ENCODE peak calls at places on chromosome 13, in six cellular contexts. J is psoas muscle, E is hepatocyte, Q is mesothelial cell of epicardium, V is GM10248, K is foreskin fibroblast. W is an unnamed sample.

GRCh38 chr13:47896111-47896510 is 105.0 kb downstream of the SUCLA2 start:
- DNase-seq in V (no peak), E (no peak), K (no peak), J (no peak), Q (no peak), W (no peak)

GRCh38 chr13:100269837-100270236 is 180.9 kb downstream of the PCCA start:
- DNase-seq in V (no peak), E (no peak), J (peak), Q (no peak), K (peak), W (no peak)

GRCh38 chr13:40983269-40983668 is 35.8 kb downstream of the ELF1 start:
- DNase-seq in K (no peak), Q (no peak), J (no peak), V (no peak), E (no peak), W (no peak)

GRCh38 chr13:80214521-80214941 is 126.4 kb downstream of the SPRY2 start:
- DNase-seq in E (peak), Q (no peak), J (no peak), K (peak), V (no peak), W (no peak)

GRCh38 chr13:70391678-70392077 is 283.4 kb upstream of the KLHL1 start:
- DNase-seq in Q (no peak), E (peak), V (no peak), J (no peak), K (no peak), W (no peak)

GRCh38 chr13:68170961-68171360 is 940.8 kb upstream of the PCDH9 start:
- DNase-seq in J (peak), V (no peak), Q (no peak), E (no peak), K (no peak), W (no peak)

GRCh38 chr13:39881887-39882286 is 226.4 kb downstream of the COG6 start:
- DNase-seq in Q (no peak), K (no peak), J (no peak), V (no peak), E (no peak), W (no peak)

GRCh38 chr13:48570225-48570828 is 37.4 kb upstream of the RCBTB2 start:
- DNase-seq in J (no peak), Q (no peak), E (no peak), K (no peak), V (no peak), W (no peak)

GRCh38 chr13:38045278-38046048 is 175.9 kb upstream of the TRPC4 start:
- DNase-seq in Q (no peak), E (peak), K (no peak), V (no peak), J (no peak), W (no peak)

GRCh38 chr13:108963846-108964600 is 334.6 kb downstream of the MYO16 start:
- DNase-seq in V (no peak), J (no peak), E (no peak), Q (no peak), K (peak), W (no peak)

GRCh38 chr13:101935828-101936227 is 466.0 kb downstream of the FGF14 start:
- DNase-seq in Q (no peak), K (no peak), V (no peak), J (no peak), E (no peak), W (no peak)

GRCh38 chr13:108409735-108410134 is 140.2 kb downstream of the TNFSF13B start:
- DNase-seq in E (no peak), K (no peak), Q (no peak), J (no peak), V (no peak), W (no peak)

GRCh38 chr13:23378009-23378632 is 55.4 kb downstream of the SACS start:
- DNase-seq in V (peak), K (peak), J (no peak), Q (no peak), E (peak), W (peak)

GRCh38 chr13:72290962-72291681 is 424.1 kb upstream of the DACH1 start:
- DNase-seq in K (peak), E (no peak), V (no peak), Q (no peak), J (no peak), W (no peak)

DNA sequence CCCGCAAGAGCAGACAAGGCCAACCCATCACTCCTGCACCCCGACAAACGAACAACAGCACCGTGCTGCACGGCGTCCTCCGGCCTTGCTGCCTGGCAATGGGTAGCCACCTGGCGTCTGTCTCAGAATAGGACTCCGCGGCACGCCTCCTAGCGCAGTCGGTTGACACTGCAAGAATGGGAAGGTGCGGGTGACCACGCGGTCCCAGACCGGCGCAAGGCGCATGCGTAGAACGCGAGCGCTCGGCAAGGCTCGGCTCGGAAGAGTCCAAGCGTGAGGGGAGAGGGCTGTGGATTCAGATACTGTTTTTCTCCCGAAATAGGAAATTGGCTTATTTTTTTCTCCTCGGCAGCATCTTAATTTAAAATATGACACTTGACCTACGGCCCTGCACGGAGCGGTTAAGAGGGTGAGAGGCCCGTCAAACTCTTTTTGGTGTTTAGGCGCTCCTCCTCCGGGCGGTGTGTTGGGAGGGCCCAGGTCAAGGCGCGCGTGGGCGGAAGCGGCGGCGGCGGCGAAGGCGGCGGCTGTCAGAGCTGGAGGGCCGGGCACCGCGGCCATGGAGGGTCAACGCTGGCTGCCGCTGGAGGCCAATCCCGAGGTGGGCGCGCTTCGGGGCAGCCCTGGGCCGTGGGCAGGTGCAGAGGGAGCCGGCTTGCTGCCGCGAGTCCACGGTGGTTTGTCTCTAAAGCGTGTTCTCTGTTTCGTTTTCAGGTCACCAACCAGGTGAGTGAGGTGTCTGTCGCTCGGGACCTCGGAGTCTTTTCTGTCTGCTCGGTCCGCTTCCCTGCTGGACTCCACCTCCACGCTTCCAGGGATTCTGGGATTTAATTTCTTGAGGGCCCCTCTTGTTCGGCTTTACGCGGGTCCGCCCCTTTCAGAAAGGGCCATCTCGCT is at the start of gene UCHL3:
- DNase-seq in E (peak), J (peak), V (peak), Q (peak), K (peak), W (peak)
- TF ChIP-seq CTCF in E (peak), J (peak), V (peak), Q (peak), K (peak), W (no peak)

DNA sequence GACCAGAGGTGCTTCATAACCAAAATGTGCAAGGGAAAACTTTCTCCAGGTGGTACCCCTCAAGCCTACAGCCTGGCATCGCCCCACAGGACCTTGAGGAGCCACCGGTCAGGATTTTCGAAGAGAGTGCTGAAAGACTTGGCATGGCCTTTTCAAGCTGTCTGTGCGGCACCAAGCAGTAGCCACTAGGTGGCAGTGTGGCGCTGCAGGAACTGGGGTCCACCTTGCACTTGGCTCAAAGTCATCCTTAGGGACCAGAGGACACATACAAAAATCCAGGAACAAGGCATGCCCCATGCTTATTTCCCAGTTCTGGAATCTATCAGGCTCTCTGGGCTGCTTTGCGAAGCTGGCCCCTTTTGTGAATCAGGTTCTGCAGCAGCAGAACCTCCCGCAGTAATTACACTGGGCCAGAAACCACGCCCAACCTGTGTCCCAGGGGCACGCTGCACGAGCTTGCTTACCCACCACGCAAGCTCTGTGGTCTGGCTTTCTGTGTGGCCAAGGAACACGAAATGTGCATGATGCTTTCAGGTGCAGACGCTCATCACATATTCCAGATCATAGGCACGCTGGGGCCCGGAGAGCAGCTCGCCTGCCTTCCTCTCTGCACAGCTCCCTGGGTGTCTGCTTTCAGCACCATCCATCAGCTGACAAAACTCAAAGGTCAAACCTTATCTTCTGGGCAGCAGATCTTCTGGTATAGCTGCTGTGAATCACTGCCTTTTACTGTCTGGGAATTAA is 87.2 kb downstream of the SLC7A1 start:
- DNase-seq in E (peak), J (peak), Q (peak), V (peak), K (peak), W (peak)
- TF ChIP-seq CTCF in E (peak), J (peak), Q (peak), V (peak), K (peak), W (peak)

GRCh38 chr13:110616103-110617101 is 1.1 kb downstream of the NAXD start:
- DNase-seq in Q (no peak), J (peak), E (peak), K (peak), V (peak), W (peak)
- TF ChIP-seq CTCF in Q (no peak), J (no peak), E (peak), K (no peak), V (peak), W (no peak)

GRCh38 chr13:114152285-114152645 is 19.8 kb upstream of the RASA3 start:
- DNase-seq in Q (no peak), E (peak), V (no peak), K (no peak), J (no peak), W (no peak)

GRCh38 chr13:114149774-114150740 is 17.6 kb upstream of the RASA3 start:
- DNase-seq in E (no peak), K (no peak), J (no peak), V (no peak), Q (no peak), W (no peak)

GRCh38 chr13:114152831-114153371 is 20.5 kb upstream of the RASA3 start:
- DNase-seq in Q (no peak), E (peak), J (no peak), V (no peak), K (peak), W (no peak)

GRCh38 chr13:114151031-114151430 is 18.6 kb upstream of the RASA3 start:
- DNase-seq in J (no peak), E (no peak), V (no peak), Q (no peak), K (no peak), W (no peak)

GRCh38 chr13:114151565-114152284 is 19.3 kb upstream of the RASA3 start:
- DNase-seq in J (peak), K (no peak), E (no peak), V (no peak), Q (no peak), W (no peak)
- TF ChIP-seq CTCF in J (no peak), K (no peak), E (no peak), V (no peak), Q (no peak), W (no peak)

GRCh38 chr13:27086599-27087265 is 84.9 kb downstream of the USP12 start:
- DNase-seq in E (no peak), K (no peak), J (no peak), V (no peak), Q (no peak), W (no peak)

GRCh38 chr13:27081893-27082292 is 89.7 kb downstream of the USP12 start:
- DNase-seq in V (no peak), J (no peak), E (no peak), Q (no peak), K (no peak), W (no peak)

GRCh38 chr13:27082325-27082724 is 89.3 kb downstream of the USP12 start:
- DNase-seq in V (no peak), E (no peak), K (no peak), Q (no peak), J (no peak), W (no peak)

GRCh38 chr13:27080018-27080948 is 91.3 kb downstream of the USP12 start:
- DNase-seq in E (no peak), Q (no peak), V (no peak), K (no peak), J (no peak), W (no peak)

GRCh38 chr13:27083183-27083582 is 88.4 kb downstream of the USP12 start:
- DNase-seq in V (no peak), E (no peak), Q (no peak), J (no peak), K (no peak), W (no peak)
- TF ChIP-seq CTCF in V (no peak), E (no peak), Q (no peak), J (no peak), K (no peak), W (no peak)

GRCh38 chr13:112764028-112764427 is 74.2 kb downstream of the ATP11A start:
- DNase-seq in Q (no peak), E (no peak), J (no peak), V (no peak), K (no peak), W (no peak)

GRCh38 chr13:112762690-112763080 is 72.8 kb downstream of the ATP11A start:
- DNase-seq in E (no peak), K (no peak), V (no peak), J (no peak), Q (no peak), W (no peak)

GRCh38 chr13:112760931-112761330 is 71.1 kb downstream of the ATP11A start:
- DNase-seq in V (no peak), E (no peak), K (no peak), J (no peak), Q (no peak), W (no peak)

GRCh38 chr13:112760440-112760839 is 70.6 kb downstream of the ATP11A start:
- DNase-seq in J (no peak), E (no peak), K (peak), Q (no peak), V (no peak), W (no peak)

GRCh38 chr13:112761701-112762689 is 72.2 kb downstream of the ATP11A start:
- DNase-seq in Q (no peak), J (no peak), K (no peak), E (peak), V (no peak), W (no peak)
- TF ChIP-seq CTCF in Q (no peak), J (no peak), K (no peak), E (no peak), V (no peak), W (no peak)

DNA sequence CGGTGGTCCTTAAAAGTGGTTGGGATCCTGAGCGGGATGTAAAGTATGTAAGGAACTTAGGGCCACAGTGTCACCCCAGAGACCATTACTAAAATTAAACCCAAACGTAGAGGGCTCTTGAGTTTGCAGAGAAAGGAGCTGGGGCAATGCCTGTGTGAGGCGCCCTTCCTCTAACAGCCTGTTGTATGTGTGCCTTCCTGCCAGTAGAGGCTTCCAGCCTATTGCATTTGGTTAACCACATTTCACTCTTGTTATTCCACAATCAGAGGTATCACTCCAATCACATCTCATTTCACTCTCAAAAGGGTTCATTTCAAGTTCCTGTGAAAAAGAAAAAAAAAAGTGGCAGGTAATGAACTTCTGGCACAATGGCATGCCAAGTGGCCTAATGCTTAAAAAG is 29.4 kb downstream of the DIAPH3 start:
- DNase-seq in Q (no peak), K (no peak), J (no peak), V (no peak), E (no peak), W (no peak)
- TF ChIP-seq CTCF in Q (no peak), K (peak), J (no peak), V (peak), E (peak), W (no peak)

GRCh38 chr13:114068723-114069322 is 63.6 kb downstream of the RASA3 start:
- DNase-seq in J (peak), E (no peak), K (peak), Q (no peak), V (no peak), W (no peak)
- TF ChIP-seq CTCF in J (no peak), E (no peak), K (no peak), Q (no peak), V (no peak), W (no peak)

W was measured in activated B cell treated with CpG ODN at 0.5 μM for 24 hours.